ENCODE peak calls at places on chromosome 1, in nine cellular contexts. E is right atrium auricular region, A is IMR-90, Y is PC-3, I is hepatocyte, B is prostate gland, X is esophagus muscularis mucosa, M is GM23248, R is MG63. U is an unnamed sample.

GRCh38 chr1:9957726-9958125 is 14.5 kb downstream of the NMNAT1 start:
- DNase-seq in M (no peak), I (no peak), E (no peak), X (no peak), Y (no peak), B (no peak), R (no peak), A (no peak), U (no peak)

GRCh38 chr1:176850871-176851270 is 313.6 kb downstream of the ASTN1 start:
- DNase-seq in B (no peak), A (no peak), Y (peak; percentile 1), R (no peak), E (no peak), I (no peak), X (no peak), M (no peak), U (no peak)

GRCh38 chr1:17627239-17628052 is 87.9 kb downstream of the ARHGEF10L start:
- DNase-seq in R (no peak), X (no peak), A (no peak), Y (no peak), M (no peak), E (no peak), I (no peak), B (no peak), U (no peak)

GRCh38 chr1:11500881-11501280 is 21.9 kb downstream of the DISP3 start:
- DNase-seq in E (no peak), B (no peak), M (no peak), Y (no peak), R (no peak), A (no peak), X (no peak), I (no peak), U (no peak)

GRCh38 chr1:26408604-26409003 is 2.0 kb upstream of the LIN28A start:
- DNase-seq in B (peak; percentile 58), Y (peak; percentile 87), X (no peak), A (peak; percentile 71), E (peak; percentile 70), M (peak; percentile 80), I (peak; percentile 91), R (peak; percentile 47), U (peak; percentile 71)

GRCh38 chr1:104163912-104164476 is 414.3 kb downstream of the AMY1C start:
- DNase-seq in Y (no peak), I (no peak), R (no peak), E (no peak), X (no peak), B (no peak), A (no peak), M (no peak), U (no peak)

GRCh38 chr1:196960854-196961253 is 16.5 kb upstream of the CFHR5 start:
- DNase-seq in M (no peak), E (no peak), A (no peak), X (no peak), B (no peak), I (no peak), Y (no peak), R (no peak), U (no peak)

GRCh38 chr1:177975588-177976495 is 6.0 kb upstream of the SEC16B start:
- DNase-seq in M (peak; percentile 84), E (no peak), A (peak; percentile 88), B (no peak), X (no peak), Y (no peak), I (no peak), R (peak; percentile 23), U (no peak)

GRCh38 chr1:153192697-153193096 is 10.5 kb upstream of the LELP1 start:
- DNase-seq in M (peak; percentile 2), Y (peak; percentile 74), E (no peak), I (no peak), X (peak; percentile 53), B (no peak), A (no peak), R (no peak), U (peak; percentile 33)

GRCh38 chr1:106986603-106987002 is 69.9 kb upstream of the PRMT6 start:
- DNase-seq in R (no peak), B (no peak), Y (no peak), I (no peak), M (no peak), X (no peak), A (no peak), E (no peak), U (no peak)

GRCh38 chr1:147545133-147545532 is 3.8 kb downstream of the BCL9 start:
- DNase-seq in A (peak; percentile 63), X (no peak), E (no peak), R (peak; percentile 96), M (peak; percentile 83), B (peak; percentile 15), I (peak; percentile 40), Y (peak; percentile 95), U (no peak)

GRCh38 chr1:181318858-181319235 is 164.5 kb upstream of the CACNA1E start:
- DNase-seq in X (no peak), Y (no peak), B (no peak), R (peak; percentile 70), E (no peak), M (peak; percentile 70), A (peak; percentile 4), I (no peak), U (no peak)

GRCh38 chr1:8815582-8816285 is 1.7 kb downstream of the RERE start:
- DNase-seq in I (peak; percentile 48), A (no peak), E (no peak), B (no peak), R (no peak), Y (peak; percentile 6), X (peak; percentile 74), M (peak; percentile 44), U (no peak)

DNA sequence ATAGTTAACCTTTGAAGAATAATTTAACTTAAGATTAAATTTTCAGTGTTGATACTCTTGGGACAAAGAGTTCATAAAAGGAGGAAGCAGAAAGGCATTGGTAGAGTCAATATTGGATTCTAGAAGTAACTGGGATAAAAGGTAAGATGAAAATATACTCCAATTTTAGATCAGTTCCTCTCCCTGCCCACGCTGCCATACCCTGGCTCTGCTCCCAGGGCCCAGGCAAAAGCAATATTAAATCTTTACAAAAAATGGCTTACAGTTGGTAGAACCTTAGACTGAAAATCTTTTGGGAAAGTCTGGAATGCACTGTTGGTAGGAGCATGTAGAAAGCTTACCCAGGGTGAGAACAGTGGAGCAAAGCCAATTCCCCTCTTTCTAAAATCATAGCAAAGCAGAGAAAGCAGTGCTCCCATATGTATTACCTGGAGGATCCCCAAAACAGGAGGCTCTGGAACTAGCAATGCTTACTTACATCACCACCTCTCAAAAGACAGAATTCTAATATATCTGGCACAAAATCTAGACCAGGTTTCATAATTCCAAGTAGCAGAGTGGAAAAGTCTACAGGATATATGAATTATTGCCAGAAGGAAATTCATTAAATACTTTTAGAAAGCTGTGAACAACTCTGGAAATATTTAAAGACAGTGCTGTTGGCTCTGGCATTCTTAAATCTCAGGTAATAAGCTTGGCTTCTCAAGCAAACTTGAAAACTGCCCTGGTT is 24.5 kb downstream of the KIAA0319L start:
- DNase-seq in B (no peak), X (no peak), R (no peak), A (no peak), Y (no peak), E (no peak), M (peak; percentile 35), I (no peak), U (no peak)
- H3K9me3 ChIP-seq in B (no peaks in the 10 kb centered on the region), X (no peaks in the 10 kb centered on the region), R (peaks cover 22% of the 10 kb centered on the region), A (peaks cover 3% of the 10 kb centered on the region), Y (peaks cover 12% of the 10 kb centered on the region), E (no peaks in the 10 kb centered on the region), M (no peaks in the 10 kb centered on the region), I (peaks cover 16% of the 10 kb centered on the region), U (no peaks in the 10 kb centered on the region)

DNA sequence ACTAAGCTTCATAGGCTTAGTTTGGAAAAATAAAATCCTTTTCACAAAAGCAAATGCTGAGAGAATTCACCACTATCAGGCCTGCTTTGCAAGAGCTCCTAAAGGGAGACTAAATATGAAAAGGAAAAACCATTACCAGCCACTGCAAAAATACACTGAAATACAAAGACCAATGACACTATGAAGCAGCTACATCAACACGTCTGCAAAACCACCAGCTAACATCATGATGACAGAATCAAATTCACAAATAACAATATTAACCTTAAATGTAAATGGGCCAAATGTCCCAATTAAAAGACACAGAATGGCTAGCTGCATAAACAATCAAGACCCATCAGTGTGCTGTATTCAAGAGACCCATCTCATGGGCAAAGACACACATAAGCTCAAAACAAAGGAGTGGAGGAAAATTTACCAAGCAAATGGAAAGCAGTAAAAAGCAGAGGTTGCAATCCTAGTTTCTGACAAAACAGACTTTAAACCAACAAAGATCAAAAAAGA is 28.8 kb downstream of the AKT3 start:
- DNase-seq in E (no peak), I (no peak), B (no peak), X (no peak), Y (no peak), M (no peak), R (no peak), A (no peak), U (no peak)
- H3K9me3 ChIP-seq in E (peaks cover 29% of the 10 kb centered on the region), I (no peaks in the 10 kb centered on the region), B (no peaks in the 10 kb centered on the region), X (no peaks in the 10 kb centered on the region), Y (no peaks in the 10 kb centered on the region), M (peaks cover 3% of the 10 kb centered on the region), R (peaks cover 17% of the 10 kb centered on the region), A (peaks cover 4% of the 10 kb centered on the region), U (peaks cover 13% of the 10 kb centered on the region)

GRCh38 chr1:158984386-158984785 is 25.3 kb upstream of the IFI16 start:
- DNase-seq in M (no peak), A (no peak), B (no peak), Y (no peak), E (no peak), X (no peak), I (no peak), R (no peak), U (no peak)
- H3K9me3 ChIP-seq in M (no peaks in the 10 kb centered on the region), A (no peaks in the 10 kb centered on the region), B (no peaks in the 10 kb centered on the region), Y (no peaks in the 10 kb centered on the region), E (no peaks in the 10 kb centered on the region), X (no peaks in the 10 kb centered on the region), I (no peaks in the 10 kb centered on the region), R (no peaks in the 10 kb centered on the region), U (no peaks in the 10 kb centered on the region)

GRCh38 chr1:2972011-2972878 is 49.0 kb upstream of the ACTRT2 start:
- DNase-seq in B (no peak), X (no peak), R (no peak), A (no peak), M (no peak), I (no peak), Y (no peak), E (no peak), U (no peak)
- H3K9me3 ChIP-seq in B (no peaks in the 10 kb centered on the region), X (no peaks in the 10 kb centered on the region), R (no peaks in the 10 kb centered on the region), A (peaks cover 68% of the 10 kb centered on the region), M (no peaks in the 10 kb centered on the region), I (no peaks in the 10 kb centered on the region), Y (no peaks in the 10 kb centered on the region), E (no peaks in the 10 kb centered on the region), U (no peaks in the 10 kb centered on the region)

GRCh38 chr1:2965676-2966075 is 55.6 kb upstream of the ACTRT2 start:
- DNase-seq in B (no peak), Y (no peak), X (no peak), E (no peak), M (no peak), R (no peak), A (no peak), I (no peak), U (no peak)
- H3K9me3 ChIP-seq in B (no peaks in the 10 kb centered on the region), Y (peaks cover 4% of the 10 kb centered on the region), X (no peaks in the 10 kb centered on the region), E (no peaks in the 10 kb centered on the region), M (no peaks in the 10 kb centered on the region), R (no peaks in the 10 kb centered on the region), A (peaks cover 72% of the 10 kb centered on the region), I (no peaks in the 10 kb centered on the region), U (no peaks in the 10 kb centered on the region)